ENCODE peak calls at places on chromosomes 1 and 21, in seven cellular contexts. One of them, this sample, is unnamed.

GRCh38 chr1:175318633-175319032 is 126.1 kb upstream of the KIAA0040 start:
- DNase-seq in Peyer's patch: no peak
- DNase-seq in omental fat pad: no peak
- DNase-seq in tibial artery: no peak
- DNase-seq in Calu3: no peak
- DNase-seq in fibroblast of mammary gland: no peak
- DNase-seq in astrocyte: no peak
- DNase-seq in this sample: no peak

GRCh38 chr1:101051688-101052638 is 26.4 kb upstream of the DPH5 start:
- DNase-seq in Peyer's patch: no peak
- DNase-seq in omental fat pad: no peak
- DNase-seq in tibial artery: no peak
- DNase-seq in Calu3: no peak
- DNase-seq in fibroblast of mammary gland: no peak
- DNase-seq in astrocyte: no peak
- DNase-seq in this sample: no peak

GRCh38 chr1:223776075-223776814 is 63.9 kb downstream of the CAPN2 start:
- DNase-seq in Peyer's patch: no peak
- DNase-seq in omental fat pad: no peak
- DNase-seq in tibial artery: no peak
- DNase-seq in Calu3: peak; percentile 67
- DNase-seq in fibroblast of mammary gland: peak; percentile 88
- DNase-seq in astrocyte: peak; percentile 94
- DNase-seq in this sample: peak; percentile 84

GRCh38 chr1:154445040-154445472 is 39.9 kb downstream of the IL6R start:
- DNase-seq in Peyer's patch: no peak
- DNase-seq in omental fat pad: no peak
- DNase-seq in tibial artery: no peak
- DNase-seq in Calu3: no peak
- DNase-seq in fibroblast of mammary gland: peak; percentile 75
- DNase-seq in astrocyte: peak; percentile 78
- DNase-seq in this sample: peak; percentile 26

GRCh38 chr1:223156343-223156742 is 13.3 kb upstream of the TLR5 start:
- DNase-seq in Peyer's patch: no peak
- DNase-seq in omental fat pad: no peak
- DNase-seq in tibial artery: no peak
- DNase-seq in Calu3: no peak
- DNase-seq in fibroblast of mammary gland: no peak
- DNase-seq in astrocyte: no peak
- DNase-seq in this sample: no peak

GRCh38 chr21:45302082-45303061 is 14.7 kb upstream of the POFUT2 start:
- DNase-seq in Peyer's patch: no peak
- DNase-seq in omental fat pad: no peak
- DNase-seq in tibial artery: peak; percentile 67
- DNase-seq in Calu3: no peak
- DNase-seq in fibroblast of mammary gland: peak; percentile 65
- DNase-seq in astrocyte: no peak
- DNase-seq in this sample: peak; percentile 70

GRCh38 chr1:248625166-248625565 is 9.7 kb downstream of the OR2T11 start:
- DNase-seq in Peyer's patch: no peak
- DNase-seq in omental fat pad: no peak
- DNase-seq in tibial artery: no peak
- DNase-seq in Calu3: no peak
- DNase-seq in fibroblast of mammary gland: no peak
- DNase-seq in astrocyte: no peak
- DNase-seq in this sample: no peak

GRCh38 chr1:160206421-160207117 is 1.4 kb downstream of the PEA15 start:
- DNase-seq in Peyer's patch: no peak
- DNase-seq in omental fat pad: no peak
- DNase-seq in tibial artery: no peak
- DNase-seq in Calu3: peak; percentile 28
- DNase-seq in fibroblast of mammary gland: peak; percentile 82
- DNase-seq in astrocyte: peak; percentile 90
- DNase-seq in this sample: peak; percentile 89

GRCh38 chr1:151819227-151819835 is 12.3 kb downstream of the RORC start:
- DNase-seq in Peyer's patch: no peak
- DNase-seq in omental fat pad: no peak
- DNase-seq in tibial artery: no peak
- DNase-seq in Calu3: no peak
- DNase-seq in fibroblast of mammary gland: no peak
- DNase-seq in astrocyte: no peak
- DNase-seq in this sample: no peak

GRCh38 chr1:8742022-8742924 is 75.2 kb downstream of the RERE start:
- DNase-seq in Peyer's patch: no peak
- DNase-seq in omental fat pad: no peak
- DNase-seq in tibial artery: no peak
- DNase-seq in Calu3: no peak
- DNase-seq in fibroblast of mammary gland: no peak
- DNase-seq in astrocyte: no peak
- DNase-seq in this sample: no peak

GRCh38 chr21:27694667-27695066 is 727.8 kb upstream of the ADAMTS5 start:
- DNase-seq in Peyer's patch: no peak
- DNase-seq in omental fat pad: no peak
- DNase-seq in tibial artery: no peak
- DNase-seq in Calu3: no peak
- DNase-seq in fibroblast of mammary gland: no peak
- DNase-seq in astrocyte: no peak
- DNase-seq in this sample: no peak

GRCh38 chr1:38522998-38523939 is 336.3 kb downstream of the RRAGC start:
- DNase-seq in Peyer's patch: no peak
- DNase-seq in omental fat pad: no peak
- DNase-seq in tibial artery: no peak
- DNase-seq in Calu3: no peak
- DNase-seq in fibroblast of mammary gland: no peak
- DNase-seq in astrocyte: no peak
- DNase-seq in this sample: no peak

GRCh38 chr1:223621312-223621734 is 44.2 kb downstream of the CAPN8 start:
- DNase-seq in Peyer's patch: no peak
- DNase-seq in omental fat pad: no peak
- DNase-seq in tibial artery: no peak
- DNase-seq in Calu3: no peak
- DNase-seq in fibroblast of mammary gland: no peak
- DNase-seq in astrocyte: no peak
- DNase-seq in this sample: no peak

GRCh38 chr1:190098756-190099155 is 378.9 kb downstream of the BRINP3 start:
- DNase-seq in Peyer's patch: no peak
- DNase-seq in omental fat pad: no peak
- DNase-seq in tibial artery: no peak
- DNase-seq in Calu3: no peak
- DNase-seq in fibroblast of mammary gland: no peak
- DNase-seq in astrocyte: no peak
- DNase-seq in this sample: no peak

GRCh38 chr1:167332503-167332902 is 111.8 kb downstream of the POU2F1 start:
- DNase-seq in Peyer's patch: no peak
- DNase-seq in omental fat pad: no peak
- DNase-seq in tibial artery: no peak
- DNase-seq in Calu3: no peak
- DNase-seq in fibroblast of mammary gland: peak; percentile 30
- DNase-seq in astrocyte: peak; percentile 12
- DNase-seq in this sample: peak; percentile 40

GRCh38 chr1:243421784-243422183 is 165.9 kb downstream of the SDCCAG8 start:
- DNase-seq in Peyer's patch: no peak
- DNase-seq in omental fat pad: no peak
- DNase-seq in tibial artery: no peak
- DNase-seq in Calu3: no peak
- DNase-seq in fibroblast of mammary gland: peak; percentile 71
- DNase-seq in astrocyte: peak; percentile 91
- DNase-seq in this sample: peak; percentile 81

GRCh38 chr1:110606784-110607662 is 865 bp upstream of the KCNA2 start:
- DNase-seq in Peyer's patch: no peak
- DNase-seq in omental fat pad: no peak
- DNase-seq in tibial artery: no peak
- DNase-seq in Calu3: no peak
- DNase-seq in fibroblast of mammary gland: no peak
- DNase-seq in astrocyte: no peak
- DNase-seq in this sample: no peak

GRCh38 chr1:58155418-58156123 is 391.0 kb downstream of the OMA1 start:
- DNase-seq in Peyer's patch: no peak
- DNase-seq in omental fat pad: no peak
- DNase-seq in tibial artery: no peak
- DNase-seq in Calu3: peak; percentile 10
- DNase-seq in fibroblast of mammary gland: peak; percentile 32
- DNase-seq in astrocyte: no peak
- DNase-seq in this sample: peak; percentile 4

GRCh38 chr1:160567858-160568682 is 11.2 kb downstream of the CD84 start:
- DNase-seq in Peyer's patch: peak; percentile 56
- DNase-seq in omental fat pad: no peak
- DNase-seq in tibial artery: no peak
- DNase-seq in Calu3: no peak
- DNase-seq in fibroblast of mammary gland: no peak
- DNase-seq in astrocyte: no peak
- DNase-seq in this sample: no peak

GRCh38 chr1:79895573-79895972 is 889.0 kb upstream of the ADGRL4 start:
- DNase-seq in Peyer's patch: no peak
- DNase-seq in omental fat pad: no peak
- DNase-seq in tibial artery: no peak
- DNase-seq in Calu3: no peak
- DNase-seq in fibroblast of mammary gland: no peak
- DNase-seq in astrocyte: no peak
- DNase-seq in this sample: no peak

GRCh38 chr1:221032616-221033342 is 153.5 kb downstream of the HLX start:
- DNase-seq in Peyer's patch: no peak
- DNase-seq in omental fat pad: no peak
- DNase-seq in tibial artery: no peak
- DNase-seq in Calu3: no peak
- DNase-seq in fibroblast of mammary gland: peak; percentile 27
- DNase-seq in astrocyte: no peak
- DNase-seq in this sample: peak; percentile 53

GRCh38 chr1:177137814-177138213 is 26.7 kb downstream of the ASTN1 start:
- DNase-seq in Peyer's patch: no peak
- DNase-seq in omental fat pad: no peak
- DNase-seq in tibial artery: no peak
- DNase-seq in Calu3: no peak
- DNase-seq in fibroblast of mammary gland: no peak
- DNase-seq in astrocyte: no peak
- DNase-seq in this sample: no peak

GRCh38 chr1:177138347-177138746 is 26.2 kb downstream of the ASTN1 start:
- DNase-seq in Peyer's patch: no peak
- DNase-seq in omental fat pad: no peak
- DNase-seq in tibial artery: no peak
- DNase-seq in Calu3: no peak
- DNase-seq in fibroblast of mammary gland: no peak
- DNase-seq in astrocyte: no peak
- DNase-seq in this sample: no peak

GRCh38 chr1:177133977-177134538 is 30.5 kb downstream of the ASTN1 start:
- DNase-seq in Peyer's patch: no peak
- DNase-seq in omental fat pad: no peak
- DNase-seq in tibial artery: no peak
- DNase-seq in Calu3: no peak
- DNase-seq in fibroblast of mammary gland: no peak
- DNase-seq in astrocyte: no peak
- DNase-seq in this sample: no peak

GRCh38 chr1:177132141-177132540 is 32.4 kb downstream of the ASTN1 start:
- DNase-seq in Peyer's patch: no peak
- DNase-seq in omental fat pad: no peak
- DNase-seq in tibial artery: no peak
- DNase-seq in Calu3: no peak
- DNase-seq in fibroblast of mammary gland: no peak
- DNase-seq in astrocyte: no peak
- DNase-seq in this sample: no peak

DNA sequence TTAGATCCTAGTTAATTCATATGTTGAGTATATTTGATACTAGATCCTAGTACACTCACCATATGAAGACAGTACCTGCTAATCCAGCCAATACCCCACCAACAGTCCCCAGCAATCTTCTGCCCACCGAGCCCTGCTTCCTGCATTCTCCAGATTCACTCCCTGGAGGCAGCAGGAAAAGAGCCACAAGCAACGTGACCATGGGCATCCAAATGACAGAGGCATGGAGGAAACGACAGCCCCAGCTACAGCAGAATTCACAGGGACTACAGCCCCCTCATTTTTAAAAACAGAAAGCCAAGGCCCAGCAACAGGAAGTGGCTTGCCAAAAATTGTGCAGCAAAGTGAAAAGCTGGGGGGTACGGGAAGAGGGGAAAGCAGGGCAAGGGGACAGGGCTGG is 29.3 kb downstream of the ASTN1 start:
- DNase-seq in Peyer's patch: no peak
- DNase-seq in omental fat pad: no peak
- DNase-seq in tibial artery: no peak
- DNase-seq in Calu3: no peak
- DNase-seq in fibroblast of mammary gland: no peak
- DNase-seq in astrocyte: no peak
- DNase-seq in this sample: no peak
- TF ChIP-seq CTCF in Peyer's patch: no peak
- TF ChIP-seq CTCF in omental fat pad: no peak
- TF ChIP-seq CTCF in tibial artery: no peak
- TF ChIP-seq CTCF in Calu3: no peak
- TF ChIP-seq CTCF in fibroblast of mammary gland: no peak
- TF ChIP-seq CTCF in astrocyte: no peak
- TF ChIP-seq CTCF in this sample: no peak

DNA sequence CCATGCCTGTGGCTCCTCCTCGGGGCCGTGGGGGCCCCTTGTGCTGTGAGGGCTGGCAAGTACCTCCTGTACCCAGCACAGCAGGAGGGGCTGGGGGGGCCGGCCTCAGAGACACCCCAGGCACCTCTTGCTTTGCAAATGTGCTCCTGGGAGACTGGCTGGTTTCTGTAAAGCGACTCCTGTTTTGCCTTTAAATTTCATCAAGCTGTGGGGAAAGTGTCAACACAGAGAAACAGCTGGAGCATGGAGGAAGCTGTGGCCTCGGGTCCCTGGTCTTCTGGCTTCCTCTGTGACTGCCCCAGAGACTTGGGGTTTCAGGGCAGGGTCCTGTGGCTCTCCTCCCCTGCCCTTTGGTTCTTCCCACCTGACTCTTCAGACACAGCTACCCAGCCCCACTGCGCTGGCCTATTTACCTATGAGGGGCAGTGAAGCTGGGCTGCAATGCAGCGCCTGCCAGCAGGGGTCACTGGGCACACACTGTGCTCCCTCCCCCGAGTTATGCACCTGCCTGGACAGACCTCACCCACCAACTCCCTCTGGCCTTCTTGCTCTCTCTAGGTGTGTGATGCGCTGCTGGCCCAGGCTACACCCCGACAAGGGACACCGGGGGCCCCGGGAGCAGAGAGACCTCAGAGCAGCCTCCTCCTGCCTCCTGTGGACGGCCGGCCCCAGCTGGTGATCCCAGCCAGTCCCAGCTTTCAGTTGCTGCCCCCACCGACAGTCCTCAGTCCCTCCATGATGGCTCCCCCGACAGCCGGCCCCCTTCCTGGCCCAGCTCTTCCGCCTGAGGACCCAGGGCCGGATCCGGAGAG is 17.6 kb upstream of the PEX10 start:
- DNase-seq in Peyer's patch: no peak
- DNase-seq in omental fat pad: no peak
- DNase-seq in tibial artery: no peak
- DNase-seq in Calu3: no peak
- DNase-seq in fibroblast of mammary gland: no peak
- DNase-seq in astrocyte: no peak
- DNase-seq in this sample: no peak
- TF ChIP-seq CTCF in Peyer's patch: peak; percentile 33
- TF ChIP-seq CTCF in omental fat pad: no peak
- TF ChIP-seq CTCF in tibial artery: no peak
- TF ChIP-seq CTCF in Calu3: no peak
- TF ChIP-seq CTCF in fibroblast of mammary gland: peak; percentile 53
- TF ChIP-seq CTCF in astrocyte: no peak
- TF ChIP-seq CTCF in this sample: peak; percentile 24

GRCh38 chr1:84387480-84388163 is 10.7 kb upstream of the DNASE2B start:
- DNase-seq in Peyer's patch: no peak
- DNase-seq in omental fat pad: no peak
- DNase-seq in tibial artery: no peak
- DNase-seq in Calu3: no peak
- DNase-seq in fibroblast of mammary gland: no peak
- DNase-seq in astrocyte: no peak
- DNase-seq in this sample: no peak
- TF ChIP-seq CTCF in Peyer's patch: no peak
- TF ChIP-seq CTCF in omental fat pad: no peak
- TF ChIP-seq CTCF in tibial artery: peak; percentile 13
- TF ChIP-seq CTCF in Calu3: no peak
- TF ChIP-seq CTCF in fibroblast of mammary gland: no peak
- TF ChIP-seq CTCF in astrocyte: no peak
- TF ChIP-seq CTCF in this sample: peak; percentile 19

GRCh38 chr1:218521414-218522169 is 176.5 kb downstream of the TGFB2 start:
- DNase-seq in Peyer's patch: peak; percentile 34
- DNase-seq in omental fat pad: peak; percentile 40
- DNase-seq in tibial artery: peak; percentile 54
- DNase-seq in Calu3: peak; percentile 54
- DNase-seq in fibroblast of mammary gland: peak; percentile 65
- DNase-seq in astrocyte: no peak
- DNase-seq in this sample: no peak
- TF ChIP-seq CTCF in Peyer's patch: peak; percentile 53
- TF ChIP-seq CTCF in omental fat pad: no peak
- TF ChIP-seq CTCF in tibial artery: peak; percentile 64
- TF ChIP-seq CTCF in Calu3: peak; percentile 49
- TF ChIP-seq CTCF in fibroblast of mammary gland: peak; percentile 78
- TF ChIP-seq CTCF in astrocyte: peak; percentile 40
- TF ChIP-seq CTCF in this sample: peak; percentile 34

This sample was measured in fibroblast of pulmonary artery.